ENCODE peak calls at places on chromosomes 16 and 17, in seven cellular contexts. G, S, X, C, N, A and D are unnamed samples.

GRCh38 chr17:80221401-80221800 is 1.2 kb downstream of the SLC26A11 start:
- DNase-seq in G (no peak), S (no peak), X (no peak), C (no peak), N (no peak), A (no peak), D (no peak)

GRCh38 chr17:17134952-17135340 is 71.2 kb downstream of the PLD6 start:
- DNase-seq in G (no peak), S (no peak), X (no peak), C (no peak), N (no peak), A (no peak), D (no peak)

GRCh38 chr17:73261952-73262675 is 434 bp upstream of the CPSF4L start:
- DNase-seq in G (no peak), S (no peak), X (no peak), C (peak; percentile 76), N (peak; percentile 53), A (no peak), D (no peak)

GRCh38 chr17:39606434-39607056 is 1.2 kb downstream of the NEUROD2 start:
- DNase-seq in G (peak; percentile 31), S (no peak), X (no peak), C (no peak), N (no peak), A (no peak), D (no peak)

GRCh38 chr17:43940630-43941029 is 1.6 kb downstream of the PPY start:
- DNase-seq in G (peak; percentile 80), S (peak; percentile 60), X (peak; percentile 71), C (no peak), N (no peak), A (no peak), D (peak; percentile 17)

GRCh38 chr17:83155128-83156081 is 76.0 kb downstream of the METRNL start:
- DNase-seq in G (no peak), S (peak; percentile 98), X (no peak), C (no peak), N (peak; percentile 14), A (no peak), D (peak; percentile 95)

GRCh38 chr16:85252461-85252860 is 140.2 kb upstream of the CIBAR2 start:
- DNase-seq in G (no peak), S (no peak), X (no peak), C (no peak), N (no peak), A (no peak), D (no peak)

GRCh38 chr17:75785016-75785769 is 587 bp downstream of the UNK start:
- DNase-seq in G (peak; percentile 79), S (peak; percentile 97), X (peak; percentile 97), C (peak; percentile 94), N (peak; percentile 72), A (peak; percentile 90), D (peak; percentile 78)

GRCh38 chr16:79008036-79008868 is 592.3 kb downstream of the MAF start:
- DNase-seq in G (no peak), S (no peak), X (peak; percentile 14), C (no peak), N (no peak), A (no peak), D (no peak)

GRCh38 chr16:49338867-49339266 is 34.7 kb upstream of the C16orf78 start:
- DNase-seq in G (no peak), S (no peak), X (no peak), C (peak; percentile 3), N (no peak), A (no peak), D (no peak)

GRCh38 chr16:12017583-12017982 is 41.0 kb downstream of the SNX29 start:
- DNase-seq in G (no peak), S (peak; percentile 62), X (no peak), C (no peak), N (peak; percentile 85), A (no peak), D (peak; percentile 62)

GRCh38 chr16:70805380-70805779 is 4.4 kb upstream of the VAC14 start:
- DNase-seq in G (no peak), S (peak; percentile 16), X (no peak), C (no peak), N (no peak), A (no peak), D (peak; percentile 19)
- TF ChIP-seq CTCF in G (no peak), S (no peak), X (no peak), C (no peak), N (no peak), A (no peak), D (no peak)

GRCh38 chr16:66512589-66513404 is 37.1 kb downstream of the TK2 start:
- DNase-seq in G (no peak), S (peak; percentile 63), X (no peak), C (peak; percentile 21), N (peak; percentile 29), A (no peak), D (peak; percentile 26)

GRCh38 chr16:66509576-66509975 is 40.3 kb downstream of the TK2 start:
- DNase-seq in G (no peak), S (no peak), X (no peak), C (peak; percentile 18), N (no peak), A (no peak), D (no peak)

GRCh38 chr16:66510298-66510697 is 39.6 kb downstream of the TK2 start:
- DNase-seq in G (no peak), S (no peak), X (no peak), C (peak; percentile 24), N (no peak), A (no peak), D (no peak)

GRCh38 chr16:66510711-66511614 is 39.0 kb downstream of the TK2 start:
- DNase-seq in G (no peak), S (peak; percentile 16), X (no peak), C (peak; percentile 66), N (no peak), A (peak; percentile 31), D (no peak)

DNA sequence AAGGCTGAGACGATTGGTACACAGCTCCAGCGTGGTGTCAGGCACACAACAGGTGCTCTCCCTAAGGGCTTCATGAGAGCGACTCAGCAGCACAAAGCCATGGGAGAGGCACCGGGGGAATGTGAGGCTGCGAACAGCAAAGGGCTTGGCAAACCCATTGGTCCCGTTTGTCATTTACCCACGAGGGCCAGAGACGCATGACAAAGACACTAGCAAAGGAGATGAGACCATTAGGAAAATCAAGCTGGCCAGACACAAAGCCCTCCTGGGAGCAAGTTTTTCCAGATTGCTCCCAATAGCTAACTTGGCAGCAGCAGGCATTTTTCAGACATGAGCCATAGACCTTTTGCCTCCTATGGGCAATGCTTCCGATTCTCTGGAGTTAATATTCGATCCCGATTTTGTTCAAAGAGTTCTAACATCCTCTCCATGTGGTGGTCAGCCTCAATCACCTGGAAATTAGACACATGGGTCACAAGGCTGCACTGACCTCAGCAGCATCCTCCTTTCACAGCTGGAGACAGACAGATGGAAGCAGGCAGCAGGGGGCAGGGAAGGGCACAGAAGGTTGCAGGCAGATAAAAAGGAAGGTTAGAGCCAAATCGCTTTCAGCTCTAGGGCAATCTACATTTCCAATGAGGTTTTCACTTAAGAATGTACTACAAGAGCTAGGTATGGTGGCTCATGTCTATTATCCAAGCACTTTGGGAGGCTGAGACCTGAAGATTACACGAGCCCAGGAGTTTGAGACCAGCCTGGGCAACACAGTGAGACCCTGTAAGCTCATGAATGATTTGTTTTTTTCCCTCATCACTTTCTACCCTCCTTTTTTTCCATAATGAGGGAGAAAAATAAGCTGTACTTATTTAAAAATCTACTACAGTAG is 38.1 kb downstream of the TK2 start:
- DNase-seq in G (no peak), S (peak; percentile 87), X (peak; percentile 60), C (peak; percentile 25), N (peak; percentile 80), A (no peak), D (peak; percentile 72)
- TF ChIP-seq CTCF in G (no peak), S (no peak), X (peak; percentile 39), C (no peak), N (no peak), A (no peak), D (peak; percentile 37)

GRCh38 chr17:68201425-68201785 is 46.4 kb upstream of the AMZ2 start:
- DNase-seq in G (no peak), S (no peak), X (no peak), C (no peak), N (no peak), A (no peak), D (no peak)

GRCh38 chr17:68198931-68199836 is 48.7 kb upstream of the AMZ2 start:
- DNase-seq in G (peak; percentile 52), S (peak; percentile 38), X (no peak), C (no peak), N (no peak), A (no peak), D (no peak)

GRCh38 chr17:68197997-68198930 is 49.6 kb upstream of the AMZ2 start:
- DNase-seq in G (peak; percentile 15), S (peak; percentile 8), X (no peak), C (peak; percentile 45), N (no peak), A (no peak), D (no peak)

GRCh38 chr17:68200689-68201424 is 47.0 kb upstream of the AMZ2 start:
- DNase-seq in G (peak; percentile 90), S (peak; percentile 82), X (peak; percentile 77), C (peak; percentile 80), N (peak; percentile 34), A (peak; percentile 74), D (peak; percentile 48)

GRCh38 chr17:68199837-68200688 is 47.8 kb upstream of the AMZ2 start:
- DNase-seq in G (no peak), S (no peak), X (no peak), C (no peak), N (no peak), A (no peak), D (no peak)
- TF ChIP-seq CTCF in G (no peak), S (no peak), X (no peak), C (no peak), N (no peak), A (no peak), D (no peak)

GRCh38 chr16:1338855-1339675 is 5.6 kb downstream of the BAIAP3 start:
- DNase-seq in G (no peak), S (no peak), X (no peak), C (no peak), N (no peak), A (no peak), D (no peak)

GRCh38 chr16:1335996-1336395 is 2.6 kb downstream of the BAIAP3 start:
- DNase-seq in G (peak; percentile 69), S (no peak), X (no peak), C (no peak), N (no peak), A (no peak), D (no peak)

GRCh38 chr16:1337486-1337885 is 4.0 kb downstream of the BAIAP3 start:
- DNase-seq in G (no peak), S (no peak), X (no peak), C (no peak), N (no peak), A (no peak), D (no peak)

GRCh38 chr16:1336619-1337018 is 3.2 kb downstream of the BAIAP3 start:
- DNase-seq in G (no peak), S (no peak), X (no peak), C (no peak), N (no peak), A (no peak), D (no peak)

DNA sequence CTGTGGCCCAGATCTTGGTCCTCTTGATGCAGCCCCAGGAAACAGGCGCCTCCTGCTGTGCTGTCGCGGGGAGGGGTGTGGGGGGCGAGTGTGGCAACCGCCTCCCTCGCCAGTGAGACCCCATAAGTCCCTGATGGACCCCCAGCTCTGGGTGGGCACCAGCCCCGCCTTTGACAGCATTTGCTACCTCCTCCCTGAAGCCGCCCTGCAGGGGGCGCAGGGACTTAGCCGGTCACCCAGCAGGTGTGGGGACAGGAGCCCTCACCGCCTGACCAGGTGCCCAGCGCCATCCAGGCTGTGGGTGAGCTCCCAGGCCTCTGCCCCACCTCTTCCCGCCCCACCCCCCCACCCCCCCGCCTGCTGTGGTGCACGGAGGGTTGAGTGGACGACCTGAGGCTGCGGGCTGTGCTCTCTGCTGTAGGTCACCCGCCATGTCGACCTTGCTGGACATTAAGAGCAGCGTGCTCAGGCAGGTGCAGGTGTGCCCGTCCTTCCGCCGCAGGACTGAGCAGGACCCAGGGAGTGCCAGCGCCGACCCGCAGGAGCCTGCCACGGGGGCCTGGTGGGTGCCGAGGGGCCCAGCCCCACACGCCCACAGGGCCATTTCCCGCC is 4.8 kb downstream of the BAIAP3 start:
- DNase-seq in G (peak; percentile 70), S (no peak), X (peak; percentile 67), C (peak; percentile 78), N (no peak), A (no peak), D (no peak)
- TF ChIP-seq CTCF in G (peak; percentile 47), S (peak; percentile 25), X (peak; percentile 54), C (no peak), N (no peak), A (peak; percentile 42), D (peak; percentile 48)